ENCODE peak calls at places on chromosomes 5 and 9, in eight cellular contexts. P, C, E, N, X, F, U and Y are unnamed samples.

GRCh38 chr9:124248992-124249391 is 8.8 kb upstream of the NEK6 start:
- DNase-seq in P (no peak), N (no peak), X (no peak), E (no peak), U (no peak), F (no peak), C (no peak), Y (no peak)

GRCh38 chr9:110880123-110880522 is 158.1 kb downstream of the LPAR1 start:
- DNase-seq in N (no peak), E (no peak), C (no peak), P (no peak), F (peak; percentile 35), U (no peak), X (no peak), Y (no peak)

GRCh38 chr5:127353339-127353738 is 62.7 kb downstream of the MEGF10 start:
- DNase-seq in F (no peak), X (no peak), P (no peak), E (no peak), C (no peak), N (no peak), U (no peak), Y (no peak)

GRCh38 chr9:107737987-107738743 is 248.6 kb upstream of the KLF4 start:
- DNase-seq in N (peak; percentile 92), X (no peak), C (peak; percentile 37), P (peak; percentile 56), E (peak; percentile 52), U (no peak), F (no peak), Y (peak; percentile 76)

GRCh38 chr9:137807721-137808703 is 69.6 kb upstream of the CACNA1B start:
- DNase-seq in N (no peak), F (no peak), C (no peak), X (no peak), P (no peak), U (no peak), E (no peak), Y (no peak)

GRCh38 chr5:37776826-37777225 is 63.0 kb downstream of the GDNF start:
- DNase-seq in C (no peak), U (no peak), E (peak; percentile 28), X (no peak), F (no peak), P (no peak), N (no peak), Y (no peak)

GRCh38 chr9:91712811-91713210 is 237.2 kb downstream of the ROR2 start:
- DNase-seq in E (no peak), C (no peak), N (no peak), U (no peak), F (no peak), X (no peak), P (no peak), Y (no peak)

GRCh38 chr5:62005551-62005950 is 300.5 kb upstream of the KIF2A start:
- DNase-seq in C (no peak), F (no peak), N (no peak), X (no peak), U (no peak), E (no peak), P (no peak), Y (no peak)

GRCh38 chr9:116416421-116416820 is 262.8 kb downstream of the PAPPA start:
- DNase-seq in E (no peak), C (no peak), P (no peak), U (no peak), F (no peak), X (no peak), N (no peak), Y (no peak)

GRCh38 chr5:135565691-135566421 is 12.9 kb downstream of the CXCL14 start:
- DNase-seq in N (peak; percentile 92), X (peak; percentile 85), F (peak; percentile 75), C (peak; percentile 60), P (peak; percentile 65), U (no peak), E (peak; percentile 87), Y (no peak)
- TF ChIP-seq CTCF in N (peak; percentile 93), X (peak; percentile 94), F (peak; percentile 96), C (peak; percentile 58), P (peak; percentile 86), U (peak; percentile 83), E (peak; percentile 88), Y (peak; percentile 95)

GRCh38 chr5:3377831-3378230 is 217.8 kb upstream of the IRX1 start:
- DNase-seq in C (no peak), X (no peak), P (no peak), F (no peak), N (peak; percentile 28), U (no peak), E (no peak), Y (no peak)
- H3K9me3 ChIP-seq in C (peaks cover 31% of the 10 kb centered on the region), X (no peaks in the 10 kb centered on the region), P (peaks cover 26% of the 10 kb centered on the region), F (peaks cover under 1% of the 10 kb centered on the region), N (peaks cover 10% of the 10 kb centered on the region), U (no peaks in the 10 kb centered on the region), E (peaks cover 21% of the 10 kb centered on the region), Y (peaks cover 3% of the 10 kb centered on the region)

DNA sequence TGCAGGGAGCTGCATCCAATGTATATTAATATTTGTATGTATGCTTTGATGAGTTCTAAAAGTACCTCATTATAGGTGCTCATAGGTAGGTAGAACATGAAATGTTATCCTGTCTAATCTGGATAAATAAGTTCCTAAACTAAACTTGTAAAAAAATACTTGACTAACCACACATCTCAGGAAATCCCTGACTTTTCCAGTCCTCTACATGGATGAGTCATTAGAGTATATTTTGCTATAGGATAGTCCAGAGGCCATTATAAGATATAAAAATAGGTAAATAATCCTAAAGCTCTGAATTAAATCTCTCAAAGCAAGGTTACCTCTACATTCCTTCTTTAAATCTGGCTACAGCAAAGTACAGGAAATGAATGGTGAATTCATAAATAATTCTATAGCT is 404.3 kb downstream of the RAB3C start:
- DNase-seq in E (no peak), X (no peak), N (no peak), P (peak; percentile 42), U (no peak), F (no peak), C (no peak), Y (no peak)
- TF ChIP-seq CTCF in E (no peak), X (no peak), N (no peak), P (no peak), U (no peak), F (no peak), C (no peak), Y (no peak)

GRCh38 chr9:135268981-135269380 is 181.5 kb downstream of the OLFM1 start:
- DNase-seq in P (no peak), N (no peak), E (no peak), F (no peak), X (no peak), U (no peak), C (no peak), Y (no peak)

GRCh38 chr9:135265931-135266330 is 178.5 kb downstream of the OLFM1 start:
- DNase-seq in N (no peak), X (no peak), U (no peak), E (no peak), F (no peak), C (no peak), P (no peak), Y (no peak)

GRCh38 chr9:135269912-135270630 is 182.6 kb downstream of the OLFM1 start:
- DNase-seq in E (no peak), P (no peak), X (no peak), F (no peak), U (no peak), N (no peak), C (no peak), Y (no peak)

GRCh38 chr9:135262248-135262647 is 174.8 kb downstream of the OLFM1 start:
- DNase-seq in F (no peak), U (no peak), N (no peak), E (no peak), X (no peak), P (no peak), C (no peak), Y (no peak)

GRCh38 chr9:135267410-135267809 is 179.9 kb downstream of the OLFM1 start:
- DNase-seq in X (no peak), C (no peak), U (no peak), P (no peak), E (no peak), N (no peak), F (no peak), Y (no peak)
- H3K9me3 ChIP-seq in X (no peaks in the 10 kb centered on the region), C (no peaks in the 10 kb centered on the region), U (no peaks in the 10 kb centered on the region), P (no peaks in the 10 kb centered on the region), E (no peaks in the 10 kb centered on the region), N (no peaks in the 10 kb centered on the region), F (no peaks in the 10 kb centered on the region), Y (no peaks in the 10 kb centered on the region)

GRCh38 chr5:154087260-154087659 is 48.5 kb downstream of the MFAP3 start:
- DNase-seq in C (no peak), F (peak; percentile 33), N (no peak), E (no peak), U (no peak), P (no peak), X (no peak), Y (no peak)
- TF ChIP-seq CTCF in C (no peak), F (no peak), N (no peak), E (no peak), U (no peak), P (no peak), X (no peak), Y (no peak)

GRCh38 chr9:20972684-20973083 is 58.8 kb downstream of the HACD4 start:
- DNase-seq in U (no peak), F (no peak), P (no peak), N (no peak), X (no peak), E (no peak), C (no peak), Y (no peak)
- H3K9me3 ChIP-seq in U (no peaks in the 10 kb centered on the region), F (peaks cover 5% of the 10 kb centered on the region), P (no peaks in the 10 kb centered on the region), N (no peaks in the 10 kb centered on the region), X (no peaks in the 10 kb centered on the region), E (no peaks in the 10 kb centered on the region), C (peaks cover 2% of the 10 kb centered on the region), Y (no peaks in the 10 kb centered on the region)